ENCODE peak calls at places on chromosomes 13 and 19, in nine cellular contexts. P, K, N, Z, Q, U, V, T and M are unnamed samples.
A peak's percentile ranks its signal among the peaks of the same experiment; 100 is the strongest.

GRCh38 chr13:36831291-36831690 is 12.3 kb downstream of the RFXAP start:
- DNase-seq in Z (no peak), P (no peak), V (no peak), Q (no peak), U (no peak), N (no peak), T (no peak), K (no peak), M (no peak)

GRCh38 chr13:111429064-111429558 is 108.7 kb downstream of the TEX29 start:
- DNase-seq in P (no peak), K (no peak), N (peak; percentile 89), T (peak; percentile 12), V (peak; percentile 45), Q (no peak), U (peak; percentile 57), Z (peak; percentile 57), M (no peak)

GRCh38 chr13:113558461-113558860 is 26.1 kb upstream of the TFDP1 start:
- DNase-seq in K (no peak), V (no peak), N (peak; percentile 17), Z (no peak), Q (no peak), U (no peak), P (no peak), T (no peak), M (no peak)

GRCh38 chr19:33430674-33431277 is 57.3 kb downstream of the CEBPG start:
- DNase-seq in T (peak; percentile 65), P (peak; percentile 52), V (peak; percentile 37), K (no peak), N (peak; percentile 92), Z (peak; percentile 69), Q (peak; percentile 34), U (peak; percentile 87), M (peak; percentile 51)

GRCh38 chr13:32650705-32651311 is 64.6 kb downstream of the PDS5B start:
- DNase-seq in P (peak; percentile 65), Z (peak; percentile 61), Q (no peak), N (peak; percentile 78), T (peak; percentile 14), V (peak; percentile 23), U (peak; percentile 67), K (peak; percentile 19), M (peak; percentile 25)

GRCh38 chr19:50818859-50819472 is 4.6 kb downstream of the KLK1 start:
- DNase-seq in N (peak; percentile 51), Q (no peak), U (no peak), P (peak; percentile 42), V (peak; percentile 85), Z (no peak), T (no peak), K (no peak), M (peak; percentile 62)

GRCh38 chr19:49559928-49560327 is 20.4 kb downstream of the NOSIP start:
- DNase-seq in V (no peak), N (no peak), Q (no peak), K (no peak), P (no peak), U (peak; percentile 48), T (no peak), Z (no peak), M (no peak)

GRCh38 chr19:5355076-5355475 is 14.5 kb upstream of the PTPRS start:
- DNase-seq in T (no peak), Z (no peak), P (no peak), N (no peak), U (peak; percentile 38), Q (no peak), V (no peak), K (no peak), M (no peak)

GRCh38 chr19:47633516-47633915 is 24.6 kb downstream of the BICRA start:
- DNase-seq in Z (no peak), Q (no peak), K (no peak), P (no peak), U (no peak), V (no peak), N (no peak), T (peak; percentile 13), M (no peak)

GRCh38 chr19:44818470-44818856 is 9.6 kb downstream of the BCAM start:
- DNase-seq in Q (no peak), Z (no peak), U (no peak), T (no peak), P (no peak), V (no peak), N (no peak), K (no peak), M (no peak)

GRCh38 chr19:44814517-44814916 is 5.6 kb downstream of the BCAM start:
- DNase-seq in Z (no peak), U (no peak), T (no peak), Q (no peak), P (no peak), V (no peak), N (no peak), K (no peak), M (no peak)

GRCh38 chr19:44817725-44818469 is 9.0 kb downstream of the BCAM start:
- DNase-seq in P (no peak), T (no peak), Z (peak; percentile 42), K (no peak), Q (no peak), N (no peak), U (no peak), V (no peak), M (no peak)

GRCh38 chr19:44814132-44814470 is 5.2 kb downstream of the BCAM start:
- DNase-seq in N (no peak), T (no peak), V (no peak), P (no peak), U (no peak), Z (no peak), K (no peak), Q (no peak), M (no peak)

DNA sequence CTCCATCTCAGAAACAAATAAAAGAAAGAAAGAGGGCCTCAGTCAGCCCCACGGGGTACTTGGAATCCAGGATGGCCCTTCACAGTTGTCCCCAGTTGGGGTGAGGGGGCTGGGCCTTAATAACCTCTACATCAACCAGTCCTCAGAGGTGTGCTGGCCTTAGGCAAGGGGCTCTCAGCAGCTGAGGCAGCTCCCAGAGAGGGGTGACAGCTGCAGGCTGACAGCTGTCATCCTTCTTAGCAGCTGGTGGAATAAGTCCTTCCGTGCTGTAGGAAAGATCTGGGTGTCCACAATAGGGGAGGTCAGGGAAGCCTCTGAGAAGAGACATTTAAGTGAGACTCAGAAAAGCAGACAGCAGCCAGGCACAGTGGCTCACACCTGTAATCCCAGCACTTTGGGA is 7.4 kb downstream of the BCAM start:
- DNase-seq in P (no peak), U (no peak), V (no peak), K (no peak), Z (no peak), N (no peak), Q (no peak), T (no peak), M (no peak)
- H3K27me3 ChIP-seq in P (no peaks in the 10 kb centered on the region), U (no peaks in the 10 kb centered on the region), V (no peaks in the 10 kb centered on the region), K (no peaks in the 10 kb centered on the region), Z (no peaks in the 10 kb centered on the region), N (no peaks in the 10 kb centered on the region), Q (no peaks in the 10 kb centered on the region), T (no peaks in the 10 kb centered on the region), M (no peaks in the 10 kb centered on the region)

DNA sequence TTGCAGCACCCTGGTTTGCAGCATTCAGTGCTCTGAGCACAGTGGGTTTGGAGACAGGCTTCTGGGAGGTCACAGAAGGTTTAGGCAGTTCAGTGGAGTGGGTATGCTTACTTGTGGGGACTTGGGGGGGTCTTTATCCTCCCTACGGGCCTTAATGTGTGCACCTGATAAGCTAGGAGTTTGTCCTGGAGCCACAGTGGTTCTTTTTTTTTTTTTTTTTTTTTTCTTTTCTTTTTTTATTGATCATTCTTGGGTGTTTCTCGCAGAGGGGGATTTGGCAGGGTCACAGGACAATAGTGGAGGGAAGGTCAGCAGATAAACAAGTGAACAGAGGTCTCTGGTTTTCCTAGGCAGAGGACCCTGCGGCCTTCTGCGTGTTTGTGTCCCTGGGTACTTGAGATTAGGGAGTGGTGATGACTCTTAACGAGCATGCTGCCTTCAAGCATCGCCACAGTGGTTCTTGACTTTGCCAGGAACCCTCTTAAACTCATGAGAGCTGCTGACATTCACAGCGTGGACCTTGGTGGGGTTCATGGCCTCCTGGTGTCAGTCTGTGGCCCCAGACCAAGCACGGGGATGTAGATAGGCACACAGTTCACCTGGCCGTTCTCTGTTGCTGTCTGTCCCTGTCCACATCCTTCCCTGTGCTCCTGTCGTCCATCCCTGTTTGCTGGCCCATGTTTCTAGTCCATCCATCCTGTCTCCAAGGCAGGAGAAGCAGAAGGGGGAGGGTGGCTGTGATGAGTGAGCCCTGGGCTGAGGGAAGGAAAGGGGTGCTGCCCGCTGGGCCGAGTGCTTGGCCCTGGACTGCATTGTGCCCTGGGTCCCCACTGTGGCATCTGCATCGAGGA is 2.7 kb downstream of the EGLN2 start:
- DNase-seq in Q (no peak), V (no peak), N (no peak), K (no peak), P (no peak), Z (peak; percentile 58), U (no peak), T (no peak), M (no peak)
- H3K4me3 ChIP-seq in Q (peak overlapping the region; percentile 82), V (no peak overlapping the region), N (peak overlapping the region; percentile 94), K (peak overlapping the region; percentile 99), P (peak overlapping the region; percentile 21), Z (peak overlapping the region; percentile 6), U (no peak overlapping the region), T (no peak overlapping the region), M (peak overlapping the region; percentile 50)

DNA sequence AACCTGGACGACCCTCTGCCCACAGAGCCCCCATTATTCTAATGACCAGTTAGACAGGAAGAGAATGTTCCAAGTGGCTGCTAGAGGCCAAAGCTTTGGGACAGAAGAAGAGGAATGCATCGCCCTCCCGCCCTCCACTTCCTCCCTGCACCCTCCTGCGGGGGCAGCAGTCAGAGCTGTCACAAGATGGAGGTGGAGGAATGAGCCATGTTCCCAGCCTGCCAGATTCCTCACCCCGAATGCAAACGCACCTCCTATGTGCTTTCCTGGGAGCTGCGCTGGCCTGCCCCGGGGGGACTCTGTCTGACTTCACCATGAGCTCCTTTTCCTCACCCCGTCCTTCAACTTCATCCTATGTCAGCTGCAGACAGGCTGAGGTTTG is 1.7 kb downstream of the YJEFN3 start:
- DNase-seq in T (no peak), Z (no peak), K (no peak), V (no peak), U (no peak), N (peak; percentile 79), Q (no peak), P (no peak), M (no peak)
- TF ChIP-seq CTCF in T (no peak), Z (no peak), K (no peak), V (no peak), U (no peak), N (no peak), Q (no peak), P (no peak), M (no peak)

GRCh38 chr19:16359964-16360363 is 35.3 kb downstream of the KLF2 start:
- DNase-seq in V (no peak), K (no peak), P (no peak), Z (no peak), Q (no peak), N (no peak), U (no peak), T (no peak), M (no peak)
- H3K27me3 ChIP-seq in V (no peaks in the 10 kb centered on the region), K (no peaks in the 10 kb centered on the region), P (no peaks in the 10 kb centered on the region), Z (no peaks in the 10 kb centered on the region), Q (no peaks in the 10 kb centered on the region), N (no peaks in the 10 kb centered on the region), U (no peaks in the 10 kb centered on the region), T (no peaks in the 10 kb centered on the region), M (no peaks in the 10 kb centered on the region)

GRCh38 chr19:39196860-39197562 is at the start of gene NCCRP1:
- DNase-seq in P (no peak), T (peak; percentile 46), K (no peak), Q (no peak), V (peak; percentile 50), N (peak; percentile 76), U (no peak), Z (no peak), M (no peak)
- H3K4me3 ChIP-seq in P (no peak within 1 kb of the TSS), T (peak within 1 kb of the TSS; percentile 47), K (no peak within 1 kb of the TSS), Q (no peak within 1 kb of the TSS), V (no peak within 1 kb of the TSS), N (no peak within 1 kb of the TSS), U (no peak within 1 kb of the TSS), Z (no peak within 1 kb of the TSS), M (no peak within 1 kb of the TSS)